ENCODE peak calls at places on chromosomes 1 and 21, in seven cellular contexts. One of them, this sample, is unnamed.

GRCh38 chr1:62991152-62991551 is 207.2 kb downstream of the ATG4C start:
- DNase-seq in MM.1S: no peak
- DNase-seq in mucosa of descending colon: no peak
- DNase-seq in fibroblast of the aortic adventitia: no peak
- DNase-seq in OCI-LY7: no peak
- DNase-seq in heart right ventricle: no peak
- DNase-seq in colonic mucosa: no peak
- DNase-seq in this sample: no peak

GRCh38 chr1:25922064-25922632 is 15.9 kb upstream of the STMN1 start:
- DNase-seq in MM.1S: no peak
- DNase-seq in mucosa of descending colon: no peak
- DNase-seq in fibroblast of the aortic adventitia: no peak
- DNase-seq in OCI-LY7: no peak
- DNase-seq in heart right ventricle: no peak
- DNase-seq in colonic mucosa: no peak
- DNase-seq in this sample: no peak

GRCh38 chr1:172040466-172040865 is 199.2 kb downstream of the DNM3 start:
- DNase-seq in MM.1S: no peak
- DNase-seq in mucosa of descending colon: no peak
- DNase-seq in fibroblast of the aortic adventitia: peak
- DNase-seq in OCI-LY7: no peak
- DNase-seq in heart right ventricle: no peak
- DNase-seq in colonic mucosa: no peak
- DNase-seq in this sample: peak

GRCh38 chr1:48356901-48357300 is 115.1 kb downstream of the SPATA6 start:
- DNase-seq in MM.1S: no peak
- DNase-seq in mucosa of descending colon: no peak
- DNase-seq in fibroblast of the aortic adventitia: peak
- DNase-seq in OCI-LY7: no peak
- DNase-seq in heart right ventricle: no peak
- DNase-seq in colonic mucosa: no peak
- DNase-seq in this sample: no peak

GRCh38 chr21:44612029-44612486 is at the start of gene KRTAP10-8:
- DNase-seq in MM.1S: no peak
- DNase-seq in mucosa of descending colon: no peak
- DNase-seq in fibroblast of the aortic adventitia: no peak
- DNase-seq in OCI-LY7: no peak
- DNase-seq in heart right ventricle: no peak
- DNase-seq in colonic mucosa: no peak
- DNase-seq in this sample: no peak

GRCh38 chr1:7744882-7745281 is 26.2 kb upstream of the VAMP3 start:
- DNase-seq in MM.1S: no peak
- DNase-seq in mucosa of descending colon: no peak
- DNase-seq in fibroblast of the aortic adventitia: no peak
- DNase-seq in OCI-LY7: no peak
- DNase-seq in heart right ventricle: no peak
- DNase-seq in colonic mucosa: no peak
- DNase-seq in this sample: no peak

GRCh38 chr1:62371375-62371774 is 52.1 kb upstream of the KANK4 start:
- DNase-seq in MM.1S: no peak
- DNase-seq in mucosa of descending colon: no peak
- DNase-seq in fibroblast of the aortic adventitia: no peak
- DNase-seq in OCI-LY7: no peak
- DNase-seq in heart right ventricle: no peak
- DNase-seq in colonic mucosa: no peak
- DNase-seq in this sample: no peak

GRCh38 chr1:115530407-115530806 is 111.4 kb upstream of the VANGL1 start:
- DNase-seq in MM.1S: no peak
- DNase-seq in mucosa of descending colon: no peak
- DNase-seq in fibroblast of the aortic adventitia: peak
- DNase-seq in OCI-LY7: no peak
- DNase-seq in heart right ventricle: no peak
- DNase-seq in colonic mucosa: no peak
- DNase-seq in this sample: peak

GRCh38 chr1:99544328-99544727 is 101.6 kb upstream of the PALMD start:
- DNase-seq in MM.1S: no peak
- DNase-seq in mucosa of descending colon: no peak
- DNase-seq in fibroblast of the aortic adventitia: peak
- DNase-seq in OCI-LY7: no peak
- DNase-seq in heart right ventricle: no peak
- DNase-seq in colonic mucosa: no peak
- DNase-seq in this sample: no peak

GRCh38 chr21:16079830-16080229 is 350.0 kb downstream of the USP25 start:
- DNase-seq in MM.1S: no peak
- DNase-seq in mucosa of descending colon: no peak
- DNase-seq in fibroblast of the aortic adventitia: peak
- DNase-seq in OCI-LY7: no peak
- DNase-seq in heart right ventricle: no peak
- DNase-seq in colonic mucosa: no peak
- DNase-seq in this sample: no peak

GRCh38 chr1:89721351-89721750 is 88.4 kb downstream of the LRRC8C start:
- DNase-seq in MM.1S: peak
- DNase-seq in mucosa of descending colon: no peak
- DNase-seq in fibroblast of the aortic adventitia: peak
- DNase-seq in OCI-LY7: peak
- DNase-seq in heart right ventricle: peak
- DNase-seq in colonic mucosa: no peak
- DNase-seq in this sample: no peak

GRCh38 chr1:25958475-25958874 is 39.4 kb downstream of the PAFAH2 start:
- DNase-seq in MM.1S: no peak
- DNase-seq in mucosa of descending colon: no peak
- DNase-seq in fibroblast of the aortic adventitia: peak
- DNase-seq in OCI-LY7: no peak
- DNase-seq in heart right ventricle: no peak
- DNase-seq in colonic mucosa: no peak
- DNase-seq in this sample: peak

GRCh38 chr1:155177192-155177917 is 3.7 kb downstream of the TRIM46 start:
- DNase-seq in MM.1S: no peak
- DNase-seq in mucosa of descending colon: peak
- DNase-seq in fibroblast of the aortic adventitia: no peak
- DNase-seq in OCI-LY7: no peak
- DNase-seq in heart right ventricle: no peak
- DNase-seq in colonic mucosa: peak
- DNase-seq in this sample: no peak

GRCh38 chr1:176843352-176844297 is 320.9 kb downstream of the ASTN1 start:
- DNase-seq in MM.1S: peak
- DNase-seq in mucosa of descending colon: no peak
- DNase-seq in fibroblast of the aortic adventitia: peak
- DNase-seq in OCI-LY7: peak
- DNase-seq in heart right ventricle: peak
- DNase-seq in colonic mucosa: no peak
- DNase-seq in this sample: peak

GRCh38 chr1:159942700-159943640 is 2.4 kb downstream of the IGSF9 start:
- DNase-seq in MM.1S: no peak
- DNase-seq in mucosa of descending colon: no peak
- DNase-seq in fibroblast of the aortic adventitia: no peak
- DNase-seq in OCI-LY7: no peak
- DNase-seq in heart right ventricle: no peak
- DNase-seq in colonic mucosa: no peak
- DNase-seq in this sample: no peak

GRCh38 chr1:24558902-24559791 is 3.3 kb downstream of the NCMAP start:
- DNase-seq in MM.1S: peak
- DNase-seq in mucosa of descending colon: no peak
- DNase-seq in fibroblast of the aortic adventitia: peak
- DNase-seq in OCI-LY7: no peak
- DNase-seq in heart right ventricle: peak
- DNase-seq in colonic mucosa: peak
- DNase-seq in this sample: peak

GRCh38 chr1:62912028-62912638 is 128.2 kb downstream of the ATG4C start:
- DNase-seq in MM.1S: peak
- DNase-seq in mucosa of descending colon: no peak
- DNase-seq in fibroblast of the aortic adventitia: peak
- DNase-seq in OCI-LY7: peak
- DNase-seq in heart right ventricle: no peak
- DNase-seq in colonic mucosa: no peak
- DNase-seq in this sample: peak

GRCh38 chr1:108817016-108817415 is 39.9 kb downstream of the AKNAD1 start:
- DNase-seq in MM.1S: no peak
- DNase-seq in mucosa of descending colon: peak
- DNase-seq in fibroblast of the aortic adventitia: peak
- DNase-seq in OCI-LY7: no peak
- DNase-seq in heart right ventricle: peak
- DNase-seq in colonic mucosa: no peak
- DNase-seq in this sample: peak

GRCh38 chr1:56194911-56195310 is 384.5 kb downstream of the PLPP3 start:
- DNase-seq in MM.1S: no peak
- DNase-seq in mucosa of descending colon: no peak
- DNase-seq in fibroblast of the aortic adventitia: peak
- DNase-seq in OCI-LY7: no peak
- DNase-seq in heart right ventricle: no peak
- DNase-seq in colonic mucosa: no peak
- DNase-seq in this sample: peak

GRCh38 chr1:39395357-39395831 is 96.0 kb upstream of the BMP8A start:
- DNase-seq in MM.1S: no peak
- DNase-seq in mucosa of descending colon: no peak
- DNase-seq in fibroblast of the aortic adventitia: peak
- DNase-seq in OCI-LY7: peak
- DNase-seq in heart right ventricle: peak
- DNase-seq in colonic mucosa: peak
- DNase-seq in this sample: no peak

GRCh38 chr1:99005537-99005942 is 879 bp upstream of the PLPPR5 start:
- DNase-seq in MM.1S: no peak
- DNase-seq in mucosa of descending colon: no peak
- DNase-seq in fibroblast of the aortic adventitia: no peak
- DNase-seq in OCI-LY7: no peak
- DNase-seq in heart right ventricle: no peak
- DNase-seq in colonic mucosa: no peak
- DNase-seq in this sample: no peak

GRCh38 chr1:30194741-30195423 is 528.5 kb downstream of the MATN1 start:
- DNase-seq in MM.1S: no peak
- DNase-seq in mucosa of descending colon: no peak
- DNase-seq in fibroblast of the aortic adventitia: no peak
- DNase-seq in OCI-LY7: no peak
- DNase-seq in heart right ventricle: no peak
- DNase-seq in colonic mucosa: no peak
- DNase-seq in this sample: no peak

GRCh38 chr1:224534731-224535130 is 81.4 kb upstream of the CNIH3 start:
- DNase-seq in MM.1S: no peak
- DNase-seq in mucosa of descending colon: no peak
- DNase-seq in fibroblast of the aortic adventitia: no peak
- DNase-seq in OCI-LY7: no peak
- DNase-seq in heart right ventricle: no peak
- DNase-seq in colonic mucosa: no peak
- DNase-seq in this sample: no peak

DNA sequence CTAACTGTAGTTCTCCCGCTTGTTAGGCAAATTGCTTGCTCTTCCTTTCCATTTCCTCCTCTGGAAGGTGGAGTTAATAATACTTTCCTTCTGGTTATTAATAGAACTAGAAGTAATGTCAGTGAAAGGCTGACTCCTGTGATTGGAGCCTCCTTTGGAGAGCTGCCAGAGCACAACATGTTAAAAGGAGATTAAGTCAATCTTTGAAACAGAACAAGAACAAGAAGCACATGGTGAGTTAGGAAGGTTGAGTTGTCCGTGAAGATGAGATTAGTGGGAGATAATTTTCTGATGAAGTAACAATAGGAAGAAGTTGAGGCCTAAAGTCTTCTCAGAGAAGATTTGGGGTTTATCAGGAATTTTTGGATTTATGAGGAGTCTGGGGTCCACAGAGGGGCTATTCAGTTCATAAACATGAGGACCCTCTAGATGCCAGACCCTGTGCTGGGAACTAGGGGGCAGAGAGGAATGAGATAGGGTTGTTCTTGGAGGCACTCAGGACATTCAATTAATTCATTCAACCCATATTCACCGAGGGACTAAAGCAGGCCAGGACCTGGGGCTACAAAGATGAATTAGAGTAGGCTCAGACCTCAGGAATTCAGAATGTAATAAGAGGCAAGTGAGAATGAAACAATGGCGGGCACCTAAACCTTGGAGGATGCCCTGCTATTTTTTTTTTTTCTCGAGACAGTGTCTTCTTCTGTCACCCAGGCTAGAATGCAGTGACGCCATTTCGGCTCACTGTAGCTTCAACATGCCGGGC is 40.7 kb upstream of the DHCR24 start:
- DNase-seq in MM.1S: no peak
- DNase-seq in mucosa of descending colon: no peak
- DNase-seq in fibroblast of the aortic adventitia: peak
- DNase-seq in OCI-LY7: no peak
- DNase-seq in heart right ventricle: peak
- DNase-seq in colonic mucosa: no peak
- DNase-seq in this sample: no peak
- TF ChIP-seq CTCF in MM.1S: no peak
- TF ChIP-seq CTCF in mucosa of descending colon: no peak
- TF ChIP-seq CTCF in fibroblast of the aortic adventitia: no peak
- TF ChIP-seq CTCF in OCI-LY7: no peak
- TF ChIP-seq CTCF in heart right ventricle: no peak
- TF ChIP-seq CTCF in colonic mucosa: no peak
- TF ChIP-seq CTCF in this sample: no peak

GRCh38 chr1:212537610-212538009 is 71.0 kb upstream of the ATF3 start:
- DNase-seq in MM.1S: no peak
- DNase-seq in mucosa of descending colon: no peak
- DNase-seq in fibroblast of the aortic adventitia: no peak
- DNase-seq in OCI-LY7: no peak
- DNase-seq in heart right ventricle: no peak
- DNase-seq in colonic mucosa: no peak
- DNase-seq in this sample: no peak
- H3K4me3 ChIP-seq in MM.1S: no peak
- H3K4me3 ChIP-seq in mucosa of descending colon: no peak
- H3K4me3 ChIP-seq in fibroblast of the aortic adventitia: no peak
- H3K4me3 ChIP-seq in OCI-LY7: no peak
- H3K4me3 ChIP-seq in heart right ventricle: no peak
- H3K4me3 ChIP-seq in colonic mucosa: no peak
- H3K4me3 ChIP-seq in this sample: no peak

GRCh38 chr1:114346480-114347029 is 164.4 kb downstream of the TRIM33 start:
- DNase-seq in MM.1S: peak
- DNase-seq in mucosa of descending colon: peak
- DNase-seq in fibroblast of the aortic adventitia: peak
- DNase-seq in OCI-LY7: peak
- DNase-seq in heart right ventricle: peak
- DNase-seq in colonic mucosa: peak
- DNase-seq in this sample: peak

GRCh38 chr1:114341886-114342285 is 169.1 kb downstream of the TRIM33 start:
- DNase-seq in MM.1S: no peak
- DNase-seq in mucosa of descending colon: no peak
- DNase-seq in fibroblast of the aortic adventitia: no peak
- DNase-seq in OCI-LY7: no peak
- DNase-seq in heart right ventricle: no peak
- DNase-seq in colonic mucosa: no peak
- DNase-seq in this sample: no peak

GRCh38 chr1:114342376-114342775 is 168.6 kb downstream of the TRIM33 start:
- DNase-seq in MM.1S: no peak
- DNase-seq in mucosa of descending colon: peak
- DNase-seq in fibroblast of the aortic adventitia: no peak
- DNase-seq in OCI-LY7: no peak
- DNase-seq in heart right ventricle: no peak
- DNase-seq in colonic mucosa: no peak
- DNase-seq in this sample: no peak

GRCh38 chr1:114345930-114346479 is 165.0 kb downstream of the TRIM33 start:
- DNase-seq in MM.1S: no peak
- DNase-seq in mucosa of descending colon: peak
- DNase-seq in fibroblast of the aortic adventitia: peak
- DNase-seq in OCI-LY7: no peak
- DNase-seq in heart right ventricle: peak
- DNase-seq in colonic mucosa: peak
- DNase-seq in this sample: no peak

GRCh38 chr1:114344656-114345055 is 166.3 kb downstream of the TRIM33 start:
- DNase-seq in MM.1S: no peak
- DNase-seq in mucosa of descending colon: no peak
- DNase-seq in fibroblast of the aortic adventitia: no peak
- DNase-seq in OCI-LY7: no peak
- DNase-seq in heart right ventricle: no peak
- DNase-seq in colonic mucosa: no peak
- DNase-seq in this sample: no peak
- TF ChIP-seq CTCF in MM.1S: no peak
- TF ChIP-seq CTCF in mucosa of descending colon: no peak
- TF ChIP-seq CTCF in fibroblast of the aortic adventitia: no peak
- TF ChIP-seq CTCF in OCI-LY7: no peak
- TF ChIP-seq CTCF in heart right ventricle: no peak
- TF ChIP-seq CTCF in colonic mucosa: no peak
- TF ChIP-seq CTCF in this sample: no peak

GRCh38 chr1:32221581-32221979 is 573 bp downstream of the TMEM234 start:
- DNase-seq in MM.1S: no peak
- DNase-seq in mucosa of descending colon: no peak
- DNase-seq in fibroblast of the aortic adventitia: peak
- DNase-seq in OCI-LY7: no peak
- DNase-seq in heart right ventricle: no peak
- DNase-seq in colonic mucosa: no peak
- DNase-seq in this sample: no peak
- H3K4me3 ChIP-seq in MM.1S: peak
- H3K4me3 ChIP-seq in mucosa of descending colon: peak
- H3K4me3 ChIP-seq in fibroblast of the aortic adventitia: peak
- H3K4me3 ChIP-seq in OCI-LY7: peak
- H3K4me3 ChIP-seq in heart right ventricle: peak
- H3K4me3 ChIP-seq in colonic mucosa: peak
- H3K4me3 ChIP-seq in this sample: peak